ENCODE peak calls at places on chromosome 12, in six cellular contexts. F is HepG2, H is GM12892, B is K562, X is H1, K is GM12878. L is an unnamed sample.

GRCh38 chr12:80593766-80594165 is 113.7 kb upstream of the MYF6 start:
- DNase-seq in H (no peak), X (no peak), B (no peak), F (no peak), K (no peak), L (no peak)

GRCh38 chr12:130162267-130162666 is at the start of gene FZD10:
- DNase-seq in X (no peak), K (no peak), H (no peak), F (no peak), B (no peak), L (no peak)

GRCh38 chr12:34597548-34598351 is 575.5 kb downstream of the ALG10 start:
- DNase-seq in F (no peak), X (no peak), K (no peak), H (no peak), B (peak; percentile 1), L (peak; percentile 1)

GRCh38 chr12:107349008-107349747 is 255.8 kb upstream of the CRY1 start:
- DNase-seq in F (peak; percentile 98), H (no peak), B (no peak), X (no peak), K (no peak), L (no peak)

GRCh38 chr12:116200812-116201211 is 76.7 kb downstream of the MED13L start:
- DNase-seq in H (no peak), X (no peak), K (no peak), F (no peak), B (no peak), L (no peak)

GRCh38 chr12:79706676-79707075 is 15.9 kb upstream of the PAWR start:
- DNase-seq in K (no peak), B (no peak), F (no peak), X (no peak), H (no peak), L (no peak)

GRCh38 chr12:46808955-46809697 is 16.7 kb downstream of the SLC38A4 start:
- DNase-seq in H (no peak), B (no peak), K (no peak), F (no peak), X (no peak), L (no peak)

GRCh38 chr12:10771132-10771733 is 31.2 kb downstream of the TAS2R7 start:
- DNase-seq in X (no peak), F (peak; percentile 24), K (no peak), B (peak; percentile 6), H (no peak), L (no peak)

GRCh38 chr12:109247831-109248654 is 61.0 kb downstream of the FOXN4 start:
- DNase-seq in F (peak; percentile 75), H (no peak), K (no peak), B (no peak), X (no peak), L (no peak)

GRCh38 chr12:63944586-63945228 is 100.2 kb downstream of the SRGAP1 start:
- DNase-seq in H (no peak), X (no peak), F (peak; percentile 83), B (no peak), K (no peak), L (no peak)

GRCh38 chr12:55142896-55143870 is 17.0 kb downstream of the OR9K2 start:
- DNase-seq in H (no peak), B (peak; percentile 55), X (peak; percentile 5), F (peak; percentile 40), K (no peak), L (no peak)

GRCh38 chr12:12398026-12398859 is 41.4 kb downstream of the BORCS5 start:
- DNase-seq in K (no peak), B (no peak), F (peak; percentile 89), H (no peak), X (no peak), L (no peak)

GRCh38 chr12:115388139-115388538 is 704.2 kb upstream of the TBX3 start:
- DNase-seq in X (no peak), B (no peak), H (no peak), K (no peak), F (no peak), L (no peak)

GRCh38 chr12:1747609-1748008 is 56.7 kb downstream of the ADIPOR2 start:
- DNase-seq in B (no peak), K (no peak), F (no peak), H (no peak), X (no peak), L (no peak)

GRCh38 chr12:91663331-91663998 is 480.8 kb upstream of the DCN start:
- DNase-seq in K (no peak), B (no peak), X (no peak), F (no peak), H (no peak), L (no peak)

GRCh38 chr12:55818140-55818728 is 393 bp downstream of the ORMDL2 start:
- DNase-seq in K (no peak), X (no peak), B (peak; percentile 76), H (no peak), F (no peak), L (no peak)

GRCh38 chr12:3091650-3092207 is 14.6 kb downstream of the TSPAN9 start:
- DNase-seq in X (no peak), B (no peak), F (no peak), K (no peak), H (no peak), L (no peak)

GRCh38 chr12:79255326-79255725 is 390.8 kb downstream of the SYT1 start:
- DNase-seq in X (no peak), H (no peak), F (no peak), K (no peak), B (no peak), L (no peak)

GRCh38 chr12:26633591-26634210 is 199.3 kb downstream of the ITPR2 start:
- DNase-seq in F (peak; percentile 47), X (no peak), B (no peak), K (no peak), H (no peak), L (no peak)

GRCh38 chr12:98421336-98421735 is 94.1 kb upstream of the TMPO start:
- DNase-seq in K (no peak), H (no peak), F (no peak), B (no peak), X (no peak), L (no peak)

GRCh38 chr12:51653431-51653830 is 62.4 kb downstream of the SCN8A start:
- DNase-seq in H (no peak), B (no peak), X (no peak), F (no peak), K (no peak), L (no peak)

GRCh38 chr12:122079532-122080081 is 1.1 kb downstream of the MLXIP start:
- DNase-seq in F (no peak), B (no peak), K (no peak), H (no peak), X (no peak), L (no peak)

GRCh38 chr12:43332977-43333649 is 218.9 kb downstream of the ADAMTS20 start:
- DNase-seq in F (no peak), K (no peak), X (no peak), H (no peak), B (no peak), L (no peak)

GRCh38 chr12:39272934-39273770 is 169.8 kb downstream of the KIF21A start:
- DNase-seq in F (peak; percentile 24), B (peak; percentile 47), H (no peak), X (no peak), K (no peak), L (no peak)

GRCh38 chr12:92146865-92147264 is 1.2 kb upstream of the BTG1 start:
- DNase-seq in F (no peak), H (no peak), B (no peak), X (no peak), K (no peak), L (no peak)

GRCh38 chr12:122505419-122506051 is 4.8 kb upstream of the ZCCHC8 start:
- DNase-seq in X (no peak), H (no peak), K (no peak), B (no peak), F (no peak), L (no peak)

GRCh38 chr12:43590307-43590706 is 38.3 kb upstream of the ADAMTS20 start:
- DNase-seq in F (no peak), K (no peak), B (no peak), X (no peak), H (no peak), L (no peak)

GRCh38 chr12:67702136-67702535 is 53.6 kb downstream of the DYRK2 start:
- DNase-seq in X (no peak), K (no peak), H (no peak), F (no peak), B (no peak), L (no peak)

GRCh38 chr12:118685983-118686607 is 295.2 kb upstream of the SRRM4 start:
- DNase-seq in X (no peak), H (no peak), K (no peak), F (no peak), B (no peak), L (no peak)

GRCh38 chr12:42741771-42742510 is 152.4 kb upstream of the PRICKLE1 start:
- DNase-seq in H (no peak), B (no peak), X (no peak), F (no peak), K (no peak), L (no peak)

GRCh38 chr12:56591111-56591510 is 39.0 kb downstream of the BAZ2A start:
- DNase-seq in F (no peak), B (no peak), X (no peak), H (no peak), K (no peak), L (no peak)

GRCh38 chr12:15978431-15978950 is 67.4 kb downstream of the DERA start:
- DNase-seq in X (no peak), K (no peak), B (no peak), H (no peak), F (no peak), L (no peak)
- TF ChIP-seq POLR2AphosphoS5 in X (no peak), K (no peak), B (no peak), H (no peak), F (no peak), L (no peak)

GRCh38 chr12:106123110-106123509 is 15.6 kb downstream of the NUAK1 start:
- DNase-seq in B (no peak), H (no peak), X (no peak), F (no peak), K (no peak), L (no peak)
- TF ChIP-seq POLR2A in B (no peak), H (no peak), X (no peak), F (no peak), K (no peak), L (no peak)

DNA sequence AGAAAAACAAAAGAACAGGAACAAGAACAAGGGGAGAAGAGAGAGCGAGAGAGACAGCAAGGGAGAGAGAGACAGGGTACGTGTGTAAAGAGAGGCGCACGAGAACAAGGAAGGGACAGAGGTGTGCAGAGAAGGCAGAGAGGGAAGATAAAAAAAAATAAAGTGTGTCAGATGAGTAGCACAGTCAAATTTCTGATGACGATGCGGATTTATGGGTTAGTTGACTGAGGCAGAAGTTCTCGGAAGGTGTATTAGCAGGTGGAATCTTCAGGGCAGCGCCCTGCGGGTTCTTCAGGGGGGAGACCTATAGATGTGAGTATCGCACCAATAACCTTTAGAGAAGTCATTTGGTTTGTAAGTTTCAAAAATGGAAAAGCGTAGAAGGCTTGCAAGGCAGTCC is 44.8 kb downstream of the PRKAB1 start:
- DNase-seq in X (no peak), B (no peak), K (no peak), F (no peak), H (no peak), L (no peak)
- TF ChIP-seq TAF1 in X (no peak), B (no peak), K (no peak), F (no peak), H (no peak), L (no peak)

GRCh38 chr12:15629108-15629507 is 160.1 kb downstream of the EPS8 start:
- DNase-seq in H (no peak), X (no peak), B (no peak), K (peak; percentile 46), F (peak; percentile 99), L (no peak)
- TF ChIP-seq POLR2AphosphoS5 in H (no peak), X (no peak), B (no peak), K (no peak), F (no peak), L (no peak)

GRCh38 chr12:102119674-102120563 is at the start of the genes NUP37 and PARPBP:
- DNase-seq in F (peak; percentile 84), B (peak; percentile 91), K (peak; percentile 68), H (peak; percentile 75), X (peak; percentile 76), L (peak; percentile 66)
- TF ChIP-seq POLR2A in F (peak; percentile 92), B (peak; percentile 96), K (peak; percentile 95), H (peak; percentile 93), X (peak; percentile 98), L (peak; percentile 84)

L was measured in GM12891.